ENCODE peak calls at places on chromosome 21, in ten cellular contexts. A, C, N, J, B, X, K, P, I and F are unnamed samples.
A peak's percentile ranks its signal among the peaks of the same experiment; 100 is the strongest.

GRCh38 chr21:26041441-26042180 is 129.0 kb downstream of the APP start:
- DNase-seq in A (no peak), C (no peak), N (no peak), J (no peak), B (no peak), X (peak; percentile 63), K (no peak), P (no peak), I (no peak), F (no peak)

GRCh38 chr21:44838038-44838895 is 20.4 kb upstream of the SUMO3 start:
- DNase-seq in A (no peak), C (no peak), N (peak; percentile 68), J (no peak), B (no peak), X (no peak), K (no peak), P (no peak), I (peak; percentile 46), F (no peak)

GRCh38 chr21:42248783-42249597 is 30.1 kb downstream of the ABCG1 start:
- DNase-seq in A (no peak), C (no peak), N (no peak), J (no peak), B (no peak), X (no peak), K (no peak), P (peak; percentile 76), I (no peak), F (peak; percentile 60)

GRCh38 chr21:44377201-44377921 is 23.9 kb downstream of the TRPM2 start:
- DNase-seq in A (no peak), C (no peak), N (peak; percentile 81), J (no peak), B (peak; percentile 4), X (no peak), K (no peak), P (no peak), I (peak; percentile 42), F (no peak)

GRCh38 chr21:35824136-35824535 is 236.2 kb downstream of the SETD4 start:
- DNase-seq in A (no peak), C (no peak), N (no peak), J (no peak), B (no peak), X (no peak), K (no peak), P (no peak), I (no peak), F (no peak)

GRCh38 chr21:44929799-44930542 is 9.3 kb upstream of the ITGB2 start:
- DNase-seq in A (no peak), C (no peak), N (no peak), J (no peak), B (no peak), X (no peak), K (no peak), P (no peak), I (no peak), F (no peak)

GRCh38 chr21:25688284-25689035 is 46.2 kb downstream of the ATP5PF start:
- DNase-seq in A (no peak), C (no peak), N (no peak), J (no peak), B (no peak), X (no peak), K (no peak), P (no peak), I (no peak), F (no peak)

GRCh38 chr21:45555557-45556301 is 13.5 kb upstream of the SLC19A1 start:
- DNase-seq in A (peak; percentile 98), C (peak; percentile 89), N (peak; percentile 94), J (peak; percentile 89), B (no peak), X (peak; percentile 86), K (peak; percentile 91), P (peak; percentile 56), I (peak; percentile 80), F (peak; percentile 96)

GRCh38 chr21:38326899-38327298 is 70.1 kb downstream of the KCNJ15 start:
- DNase-seq in A (no peak), C (no peak), N (peak; percentile 25), J (no peak), B (no peak), X (no peak), K (no peak), P (no peak), I (no peak), F (no peak)

GRCh38 chr21:29075706-29076447 is 2.4 kb upstream of the CCT8 start:
- DNase-seq in A (peak; percentile 18), C (no peak), N (no peak), J (no peak), B (no peak), X (peak; percentile 35), K (no peak), P (no peak), I (no peak), F (no peak)

GRCh38 chr21:21801921-21802320 is 803.7 kb downstream of the NCAM2 start:
- DNase-seq in A (no peak), C (no peak), N (no peak), J (no peak), B (no peak), X (no peak), K (no peak), P (no peak), I (no peak), F (no peak)

GRCh38 chr21:33434770-33435360 is 31.7 kb downstream of the IFNGR2 start:
- DNase-seq in A (peak; percentile 88), C (no peak), N (no peak), J (no peak), B (no peak), X (peak; percentile 96), K (no peak), P (peak; percentile 99), I (no peak), F (peak; percentile 53)

GRCh38 chr21:42080788-42081083 is 9.6 kb downstream of the UMODL1 start:
- DNase-seq in A (no peak), C (no peak), N (no peak), J (no peak), B (no peak), X (peak; percentile 89), K (no peak), P (no peak), I (no peak), F (no peak)

GRCh38 chr21:35585878-35586277 is 474.4 kb downstream of the SETD4 start:
- DNase-seq in A (no peak), C (no peak), N (no peak), J (no peak), B (no peak), X (no peak), K (no peak), P (no peak), I (no peak), F (no peak)

GRCh38 chr21:41681939-41682718 is 84.7 kb downstream of the RIPK4 start:
- DNase-seq in A (no peak), C (no peak), N (peak; percentile 84), J (no peak), B (no peak), X (no peak), K (no peak), P (no peak), I (no peak), F (no peak)

GRCh38 chr21:31196724-31197123 is 147.3 kb downstream of the TIAM1 start:
- DNase-seq in A (no peak), C (no peak), N (no peak), J (no peak), B (no peak), X (no peak), K (no peak), P (no peak), I (no peak), F (no peak)
- TF ChIP-seq POLR2A in A (no peak), C (no peak), N (no peak), J (no peak), B (no peak), X (no peak), K (no peak), P (no peak), I (no peak), F (no peak)

DNA sequence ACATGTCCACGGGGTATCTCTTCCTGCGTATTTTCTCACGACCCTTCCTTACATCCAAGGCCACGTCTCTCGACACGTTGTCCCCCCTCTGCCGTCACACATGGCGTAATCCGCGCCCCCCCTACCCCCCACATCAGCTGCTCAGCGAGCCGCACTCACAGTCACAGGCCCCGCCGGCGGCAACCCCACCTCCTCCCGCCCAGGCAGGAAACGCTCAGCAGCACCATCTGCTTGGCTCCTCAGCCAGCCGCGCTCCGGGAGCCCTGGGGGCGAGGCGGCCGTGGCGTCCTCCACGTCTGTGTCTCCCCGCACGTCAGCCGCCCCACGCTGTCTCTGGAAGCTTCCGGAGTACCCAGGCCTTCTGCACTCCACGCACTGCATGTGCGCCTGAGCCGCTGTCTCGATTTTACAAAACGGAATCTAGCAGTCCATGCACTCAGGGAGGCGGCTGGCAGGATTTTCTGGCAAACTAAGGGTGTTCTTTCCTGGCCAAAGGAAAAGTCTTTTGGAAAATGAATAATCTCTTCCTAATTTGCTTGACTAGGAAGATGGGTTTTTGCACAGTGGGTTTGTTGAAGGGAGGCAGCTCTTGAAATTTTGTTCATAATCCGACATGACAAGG is 64.5 kb downstream of the SIK1 start:
- DNase-seq in A (no peak), C (peak; percentile 56), N (peak; percentile 96), J (peak; percentile 77), B (peak; percentile 90), X (peak; percentile 86), K (no peak), P (no peak), I (peak; percentile 58), F (peak; percentile 87)
- TF ChIP-seq POLR2A in A (no peak), C (no peak), N (no peak), J (no peak), B (no peak), X (no peak), K (no peak), P (no peak), I (no peak), F (no peak)

GRCh38 chr21:30668776-30669175 is 26.1 kb downstream of the KRTAP20-3 start:
- DNase-seq in A (no peak), C (no peak), N (no peak), J (no peak), B (no peak), X (no peak), K (no peak), P (no peak), I (no peak), F (no peak)

GRCh38 chr21:30676737-30677136 is 34.1 kb downstream of the KRTAP20-3 start:
- DNase-seq in A (no peak), C (no peak), N (no peak), J (no peak), B (no peak), X (no peak), K (no peak), P (no peak), I (no peak), F (no peak)

DNA sequence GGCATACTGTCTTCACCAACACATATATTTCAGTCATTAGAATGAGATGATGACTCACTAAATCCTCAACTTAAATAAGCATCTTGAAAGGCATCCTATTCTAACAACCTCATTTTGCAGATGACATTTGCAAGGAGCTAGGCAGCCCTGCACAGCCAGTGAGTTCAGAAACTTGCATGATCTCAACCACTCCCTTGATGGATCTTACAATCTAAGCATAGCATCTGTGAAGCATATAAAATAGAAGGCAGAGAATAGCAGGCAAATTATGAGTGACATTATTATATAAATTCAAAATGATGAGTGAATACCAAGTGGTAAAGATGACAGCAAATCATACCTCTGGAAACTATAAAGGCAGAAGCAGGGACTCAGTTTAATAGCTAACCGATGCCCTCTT is 31.6 kb downstream of the KRTAP20-3 start:
- DNase-seq in A (no peak), C (no peak), N (no peak), J (no peak), B (no peak), X (no peak), K (no peak), P (no peak), I (no peak), F (no peak)
- TF ChIP-seq POLR2A in A (no peak), C (no peak), N (no peak), J (no peak), B (no peak), X (no peak), K (no peak), P (no peak), I (no peak), F (no peak)

GRCh38 chr21:15001773-15002647 is 62.8 kb downstream of the NRIP1 start:
- DNase-seq in A (no peak), C (no peak), N (no peak), J (no peak), B (no peak), X (no peak), K (no peak), P (peak; percentile 7), I (no peak), F (no peak)
- TF ChIP-seq POLR2A in A (no peak), C (no peak), N (no peak), J (no peak), B (no peak), X (no peak), K (no peak), P (no peak), I (no peak), F (no peak)